ENCODE peak calls at places on chromosomes 5 and 9, in nine cellular contexts. P is caudate nucleus; J is A549; Z is dorsolateral prefrontal cortex; B is upper lobe of right lung; C is spleen; E is AG04450; X is CD4-positive, alpha-beta T cell; K is cardiac muscle cell. H is an unnamed sample.

GRCh38 chr5:157295247-157295646 is 29.3 kb downstream of the CYFIP2 start:
- DNase-seq in P (no peak), J (no peak), Z (no peak), B (no peak), C (no peak), E (no peak), X (no peak), K (no peak), H (no peak)

GRCh38 chr9:19148170-19148569 is 20.9 kb upstream of the PLIN2 start:
- DNase-seq in P (no peak), J (no peak), Z (no peak), B (no peak), C (no peak), E (no peak), X (no peak), K (no peak), H (no peak)

GRCh38 chr9:92332577-92333287 is 7.0 kb downstream of the CENPP start:
- DNase-seq in P (no peak), J (no peak), Z (no peak), B (no peak), C (no peak), E (no peak), X (no peak), K (no peak), H (no peak)

GRCh38 chr5:28580616-28581015 is 1542.2 kb upstream of the CDH9 start:
- DNase-seq in P (no peak), J (no peak), Z (no peak), B (no peak), C (no peak), E (no peak), X (no peak), K (no peak), H (no peak)

GRCh38 chr5:138536665-138537315 is 6.2 kb downstream of the ETF1 start:
- DNase-seq in P (no peak), J (no peak), Z (no peak), B (no peak), C (no peak), E (no peak), X (no peak), K (peak; percentile 20), H (no peak)

GRCh38 chr9:137828527-137829259 is 48.9 kb upstream of the CACNA1B start:
- DNase-seq in P (no peak), J (no peak), Z (no peak), B (no peak), C (no peak), E (no peak), X (no peak), K (peak; percentile 85), H (no peak)

GRCh38 chr9:100474082-100474949 is 1.4 kb downstream of the TMEFF1 start:
- DNase-seq in P (no peak), J (no peak), Z (no peak), B (no peak), C (no peak), E (no peak), X (no peak), K (peak; percentile 7), H (no peak)

GRCh38 chr9:95954940-95955339 is 79.4 kb downstream of the ERCC6L2 start:
- DNase-seq in P (no peak), J (no peak), Z (no peak), B (no peak), C (no peak), E (no peak), X (no peak), K (no peak), H (no peak)

GRCh38 chr5:138467711-138468132 is 2.4 kb downstream of the EGR1 start:
- DNase-seq in P (no peak), J (no peak), Z (no peak), B (no peak), C (peak; percentile 76), E (peak; percentile 18), X (no peak), K (no peak), H (no peak)

GRCh38 chr5:1832511-1833250 is 31.5 kb downstream of the NDUFS6 start:
- DNase-seq in P (no peak), J (no peak), Z (no peak), B (peak; percentile 55), C (peak; percentile 55), E (no peak), X (no peak), K (no peak), H (no peak)

GRCh38 chr9:119736478-119737454 is 367.5 kb upstream of the BRINP1 start:
- DNase-seq in P (no peak), J (no peak), Z (peak; percentile 66), B (peak; percentile 51), C (peak; percentile 76), E (no peak), X (no peak), K (no peak), H (no peak)

DNA sequence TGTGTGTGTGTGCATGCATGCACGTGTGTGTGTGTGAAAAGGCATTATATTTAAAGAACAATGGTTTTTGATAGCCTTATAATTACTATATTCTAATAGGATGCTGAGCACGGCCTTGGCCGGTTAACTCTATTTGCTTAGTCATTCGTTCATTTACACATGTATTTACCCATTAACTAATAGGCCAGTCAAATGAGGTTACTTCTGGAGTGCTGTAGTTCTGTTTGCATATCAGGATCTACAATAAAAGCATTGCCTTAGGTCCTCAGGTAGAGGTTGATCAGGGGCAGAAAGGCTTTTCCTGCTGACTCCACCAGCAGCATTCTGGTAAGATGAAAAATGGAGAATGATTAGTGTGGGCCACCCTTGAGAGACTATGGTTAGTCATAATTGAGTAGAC is 219.0 kb downstream of the COMMD10 start:
- DNase-seq in P (no peak), J (no peak), Z (no peak), B (no peak), C (no peak), E (no peak), X (no peak), K (no peak), H (no peak)
- H3K27ac ChIP-seq in P (no peak overlapping the region), J (no peak overlapping the region), Z (no peak overlapping the region), B (no peak overlapping the region), C (no peak overlapping the region), E (no peak overlapping the region), X (no peak overlapping the region), K (no peak overlapping the region), H (no peak overlapping the region)

DNA sequence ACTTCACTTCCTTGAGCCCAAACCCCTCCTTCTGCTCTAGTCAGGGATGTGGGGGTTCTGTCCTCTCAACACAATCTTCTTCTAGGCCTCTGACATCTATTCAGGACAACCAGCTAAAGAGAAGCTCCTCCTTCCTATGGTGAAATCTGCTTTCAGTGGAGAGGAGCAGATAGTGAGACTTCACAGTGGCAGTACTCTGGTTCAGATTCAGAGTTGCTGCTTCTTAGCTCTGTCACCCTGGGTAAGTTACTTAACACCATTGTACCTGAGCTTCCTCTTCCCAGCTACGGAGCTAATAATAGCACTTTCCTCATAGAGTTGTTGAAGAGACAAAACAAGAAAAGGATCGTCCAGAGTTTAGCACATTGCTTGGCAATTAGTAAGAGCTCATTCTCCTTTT is 77.3 kb upstream of the LARP1 start:
- DNase-seq in P (no peak), J (no peak), Z (no peak), B (no peak), C (no peak), E (no peak), X (no peak), K (peak; percentile 35), H (peak; percentile 41)
- H3K27ac ChIP-seq in P (no peak overlapping the region), J (no peak overlapping the region), Z (no peak overlapping the region), B (no peak overlapping the region), C (peak overlapping the region; percentile 54), E (no peak overlapping the region), X (no peak overlapping the region), K (peak overlapping the region; percentile 88), H (peak overlapping the region; percentile 49)

GRCh38 chr9:93466416-93467061 is 13.2 kb upstream of the FAM120AOS start:
- DNase-seq in P (no peak), J (no peak), Z (no peak), B (no peak), C (no peak), E (no peak), X (no peak), K (no peak), H (no peak)
- H3K27ac ChIP-seq in P (no peak overlapping the region), J (peak overlapping the region; percentile 84), Z (no peak overlapping the region), B (peak overlapping the region; percentile 6), C (peak overlapping the region; percentile 81), E (no peak overlapping the region), X (no peak overlapping the region), K (no peak overlapping the region), H (peak overlapping the region; percentile 36)

GRCh38 chr9:133142657-133143592 is 20.8 kb downstream of the GBGT1 start:
- DNase-seq in P (no peak), J (no peak), Z (no peak), B (no peak), C (peak; percentile 79), E (no peak), X (no peak), K (no peak), H (no peak)

GRCh38 chr9:133144142-133144886 is 19.4 kb downstream of the GBGT1 start:
- DNase-seq in P (peak; percentile 66), J (peak; percentile 86), Z (peak; percentile 58), B (peak; percentile 85), C (peak; percentile 96), E (no peak), X (peak; percentile 94), K (peak; percentile 84), H (no peak)

GRCh38 chr9:133143639-133144141 is 20.0 kb downstream of the GBGT1 start:
- DNase-seq in P (no peak), J (no peak), Z (no peak), B (no peak), C (no peak), E (no peak), X (no peak), K (no peak), H (no peak)

GRCh38 chr9:133146746-133147411 is 16.8 kb downstream of the GBGT1 start:
- DNase-seq in P (no peak), J (no peak), Z (no peak), B (no peak), C (no peak), E (no peak), X (no peak), K (no peak), H (no peak)

GRCh38 chr9:133144887-133145466 is 18.7 kb downstream of the GBGT1 start:
- DNase-seq in P (no peak), J (no peak), Z (no peak), B (no peak), C (no peak), E (no peak), X (no peak), K (no peak), H (no peak)
- H3K27ac ChIP-seq in P (peak overlapping the region; percentile 96), J (no peak overlapping the region), Z (peak overlapping the region; percentile 100), B (no peak overlapping the region), C (peak overlapping the region; percentile 80), E (no peak overlapping the region), X (peak overlapping the region; percentile 71), K (no peak overlapping the region), H (no peak overlapping the region)

GRCh38 chr9:106534800-106535199 is 328.2 kb upstream of the ZNF462 start:
- DNase-seq in P (no peak), J (no peak), Z (no peak), B (no peak), C (no peak), E (no peak), X (no peak), K (no peak), H (no peak)
- H3K27ac ChIP-seq in P (no peak overlapping the region), J (no peak overlapping the region), Z (no peak overlapping the region), B (no peak overlapping the region), C (no peak overlapping the region), E (no peak overlapping the region), X (no peak overlapping the region), K (no peak overlapping the region), H (no peak overlapping the region)